ENCODE peak calls at places on chromosomes 4 and X, in four cellular contexts. O is right lobe of liver, P is tibial nerve, R is IMR-90. N is an unnamed sample. For H3K4me1, the result is how much of the 10 kb centered on the place peaks cover.

GRCh38 chrX:149950681-149951080 is 12.4 kb upstream of the EOLA2 start:
- DNase-seq in O (no peak), P (no peak), R (peak), N (no peak)

GRCh38 chr4:55170462-55170861 is 45.1 kb upstream of the KDR start:
- DNase-seq in O (no peak), P (no peak), R (peak), N (no peak)

GRCh38 chr4:146585761-146586333 is 52.8 kb upstream of the POU4F2 start:
- DNase-seq in O (no peak), P (no peak), R (peak), N (no peak)

GRCh38 chr4:1376841-1377605 is 29.2 kb downstream of the NKX1-1 start:
- DNase-seq in O (peak), P (no peak), R (no peak), N (no peak)

GRCh38 chr4:15238720-15239119 is 189.1 kb upstream of the C1QTNF7 start:
- DNase-seq in O (no peak), P (no peak), R (peak), N (no peak)

GRCh38 chr4:1534076-1534872 is 128.0 kb upstream of the NKX1-1 start:
- DNase-seq in O (peak), P (no peak), R (no peak), N (no peak)

GRCh38 chrX:63506320-63506719 is 155.2 kb upstream of the SPIN4 start:
- DNase-seq in O (no peak), P (no peak), R (peak), N (no peak)

GRCh38 chr4:177051473-177052060 is 258.1 kb upstream of the NEIL3 start:
- DNase-seq in O (no peak), P (no peak), R (peak), N (no peak)

GRCh38 chr4:70874268-70875156 is 27.7 kb upstream of the MOB1B start:
- DNase-seq in O (no peak), P (no peak), R (no peak), N (no peak)

GRCh38 chrX:138930546-138930945 is 219.0 kb upstream of the FGF13 start:
- DNase-seq in O (no peak), P (no peak), R (no peak), N (no peak)

GRCh38 chr4:121304843-121305348 is 75.9 kb downstream of the QRFPR start:
- DNase-seq in O (no peak), P (no peak), R (no peak), N (no peak)

GRCh38 chrX:40207626-40208025 is 109.9 kb upstream of the BCOR start:
- DNase-seq in O (no peak), P (no peak), R (peak), N (no peak)

GRCh38 chr4:163654621-163655020 is 160.1 kb downstream of the TMA16 start:
- DNase-seq in O (no peak), P (no peak), R (no peak), N (no peak)

GRCh38 chr4:19913670-19914069 is 338.0 kb upstream of the SLIT2 start:
- DNase-seq in O (no peak), P (no peak), R (peak), N (no peak)

GRCh38 chrX:118346258-118347094 is 570 bp downstream of the WDR44 start:
- DNase-seq in O (peak), P (peak), R (no peak), N (peak)

GRCh38 chr4:137125011-137125410 is 407.3 kb downstream of the PCDH18 start:
- DNase-seq in O (no peak), P (no peak), R (peak), N (no peak)

GRCh38 chr4:138049350-138049749 is 192.8 kb downstream of the SLC7A11 start:
- DNase-seq in O (no peak), P (no peak), R (no peak), N (no peak)

GRCh38 chr4:77074961-77075855 is 581 bp downstream of the CCNI start:
- DNase-seq in O (peak), P (peak), R (peak), N (peak)

GRCh38 chr4:119299221-119300071 is 22.5 kb downstream of the FABP2 start:
- DNase-seq in O (no peak), P (no peak), R (peak), N (no peak)

GRCh38 chr4:94451669-94452475 is at the start of gene PDLIM5:
- DNase-seq in O (peak), P (peak), R (peak), N (peak)
- TF ChIP-seq CTCF in O (no peak), P (no peak), R (no peak), N (no peak)

GRCh38 chr4:68520985-68521384 is 55.1 kb downstream of the UGT2B17 start:
- DNase-seq in O (no peak), P (no peak), R (no peak), N (no peak)
- H3K4me1 ChIP-seq in O (under half), P (under half), R (under half), N (under half)

GRCh38 chrX:18886005-18886343 is 97.9 kb downstream of the PHKA2 start:
- DNase-seq in O (no peak), P (no peak), R (no peak), N (no peak)
- TF ChIP-seq POLR2A in O (no peak), P (no peak), R (no peak), N (no peak)

GRCh38 chr4:87114245-87115062 is 106.0 kb downstream of the KLHL8 start:
- DNase-seq in O (no peak), P (no peak), R (no peak), N (no peak)
- TF ChIP-seq CTCF in O (no peak), P (no peak), R (peak), N (no peak)

GRCh38 chr4:168551945-168552695 is 55.3 kb downstream of the PALLD start:
- DNase-seq in O (no peak), P (no peak), R (no peak), N (no peak)
- H3K4me1 ChIP-seq in O (under half), P (under half), R (under half), N (under half)

GRCh38 chrX:72568406-72569092 is 4.1 kb downstream of the HDAC8 start:
- DNase-seq in O (no peak), P (no peak), R (peak), N (no peak)

GRCh38 chrX:72573158-72573511 is 492 bp upstream of the HDAC8 start:
- DNase-seq in O (no peak), P (no peak), R (no peak), N (no peak)

GRCh38 chrX:72569786-72570185 is 2.9 kb downstream of the HDAC8 start:
- DNase-seq in O (no peak), P (no peak), R (peak), N (no peak)

GRCh38 chrX:72576161-72576896 is 3.7 kb upstream of the HDAC8 start:
- DNase-seq in O (no peak), P (no peak), R (peak), N (no peak)

GRCh38 chrX:72572248-72573157 is at the start of gene HDAC8:
- DNase-seq in O (peak), P (peak), R (peak), N (peak)
- TF ChIP-seq POLR2A in O (no peak), P (no peak), R (no peak), N (no peak)

N was measured in breast epithelium.